ENCODE peak calls at places on chromosomes 11 and 22, in four cellular contexts. F is transverse colon, I is coronary artery, D is uterus. K is an unnamed sample.

GRCh38 chr22:40541300-40541699 is 95.2 kb downstream of the MRTFA start:
- DNase-seq in F (no peak), D (no peak), I (no peak), K (no peak)

GRCh38 chr11:12091957-12092558 is 18.3 kb upstream of the MICAL2 start:
- DNase-seq in I (no peak), D (no peak), F (peak), K (no peak)

GRCh38 chr22:31075961-31076360 is 5.2 kb upstream of the SMTN start:
- DNase-seq in F (peak), I (peak), D (peak), K (no peak)

GRCh38 chr11:33197915-33198727 is 36.8 kb upstream of the CSTF3 start:
- DNase-seq in I (no peak), F (no peak), D (no peak), K (no peak)

GRCh38 chr22:26264162-26264561 is 94.9 kb downstream of the SEZ6L start:
- DNase-seq in I (no peak), D (no peak), F (no peak), K (no peak)

GRCh38 chr22:17267661-17268330 is 48.6 kb upstream of the ADA2 start:
- DNase-seq in I (no peak), D (no peak), F (no peak), K (no peak)

GRCh38 chr22:36797988-36798670 is 18.7 kb downstream of the PVALB start:
- DNase-seq in I (no peak), F (no peak), D (no peak), K (no peak)

GRCh38 chr22:25153961-25154685 is 45.5 kb upstream of the CRYBB3 start:
- DNase-seq in D (peak), F (peak), I (no peak), K (no peak)

GRCh38 chr11:94767701-94768601 is at the start of gene AMOTL1:
- DNase-seq in D (peak), I (peak), F (peak), K (peak)

GRCh38 chr22:42060489-42060888 is 10.1 kb downstream of the NAGA start:
- DNase-seq in D (no peak), F (no peak), I (no peak), K (no peak)

GRCh38 chr11:68146010-68146540 is 24.9 kb upstream of the CHKA start:
- DNase-seq in I (no peak), F (peak), D (peak), K (no peak)

GRCh38 chr11:96424693-96425092 is 34.9 kb downstream of the JRKL start:
- DNase-seq in F (no peak), D (no peak), I (no peak), K (no peak)

GRCh38 chr22:44091751-44092150 is 67.6 kb downstream of the PARVB start:
- DNase-seq in D (no peak), I (no peak), F (no peak), K (no peak)

GRCh38 chr22:49853981-49854791 is 542 bp downstream of the ZBED4 start:
- DNase-seq in I (no peak), D (no peak), F (peak), K (no peak)

GRCh38 chr11:117430293-117430955 is 102.8 kb downstream of the CEP164 start:
- DNase-seq in F (no peak), I (no peak), D (no peak), K (no peak)

GRCh38 chr11:64339754-64340408 is at the start of gene CCDC88B:
- DNase-seq in D (no peak), F (peak), I (peak), K (no peak)

GRCh38 chr11:93504110-93505095 is 38.8 kb downstream of the SMCO4 start:
- DNase-seq in D (no peak), I (no peak), F (no peak), K (no peak)

GRCh38 chr11:464316-464715 is 14.2 kb downstream of the PTDSS2 start:
- DNase-seq in I (no peak), F (no peak), D (no peak), K (no peak)

GRCh38 chr22:37462983-37463382 is 23.2 kb downstream of the MFNG start:
- DNase-seq in F (no peak), I (no peak), D (no peak), K (no peak)

GRCh38 chr11:765802-766091 is 11.5 kb downstream of the GATD1 start:
- DNase-seq in I (no peak), D (no peak), F (no peak), K (no peak)

GRCh38 chr22:43412808-43413785 is 1.3 kb downstream of the MPPED1 start:
- DNase-seq in D (no peak), I (no peak), F (no peak), K (no peak)

GRCh38 chr11:10456519-10456918 is 1.5 kb downstream of the AMPD3 start:
- DNase-seq in D (no peak), F (no peak), I (no peak), K (no peak)

GRCh38 chr22:34702279-34702678 is 363.7 kb upstream of the ISX start:
- DNase-seq in I (no peak), F (peak), D (no peak), K (no peak)

GRCh38 chr11:17605736-17606135 is 58.7 kb downstream of the OTOG start:
- DNase-seq in I (no peak), F (no peak), D (no peak), K (no peak)

GRCh38 chr11:64372802-64373597 is 14.0 kb downstream of the RPS6KA4 start:
- DNase-seq in F (no peak), I (no peak), D (no peak), K (no peak)

GRCh38 chr11:118216621-118217526 is 7.9 kb downstream of the JAML start:
- DNase-seq in F (no peak), D (no peak), I (no peak), K (no peak)

GRCh38 chr11:29490951-29491350 is 525.9 kb downstream of the KCNA4 start:
- DNase-seq in D (no peak), F (no peak), I (no peak), K (no peak)

GRCh38 chr11:9170450-9170849 is 79.1 kb upstream of the SCUBE2 start:
- DNase-seq in D (no peak), I (no peak), F (no peak), K (peak)

GRCh38 chr11:84594602-84595001 is 1032.5 kb downstream of the DLG2 start:
- DNase-seq in D (no peak), F (no peak), I (no peak), K (no peak)

GRCh38 chr11:41246399-41246745 is 213.1 kb downstream of the LRRC4C start:
- DNase-seq in D (no peak), F (no peak), I (no peak), K (no peak)

GRCh38 chr11:63553759-63554158 is 9.4 kb downstream of the PLAAT2 start:
- DNase-seq in F (no peak), I (peak), D (no peak), K (no peak)

GRCh38 chr11:106585061-106585460 is 433.2 kb downstream of the GUCY1A2 start:
- DNase-seq in F (no peak), D (no peak), I (no peak), K (no peak)

GRCh38 chr11:116353517-116353916 is 419.3 kb downstream of the BUD13 start:
- DNase-seq in D (no peak), I (no peak), F (no peak), K (no peak)

GRCh38 chr22:46662226-46662625 is 42.0 kb downstream of the GRAMD4 start:
- DNase-seq in D (no peak), F (no peak), I (no peak), K (no peak)

GRCh38 chr22:46659059-46659790 is 39.0 kb downstream of the GRAMD4 start:
- DNase-seq in F (no peak), D (no peak), I (no peak), K (no peak)

GRCh38 chr22:46659791-46660186 is 39.6 kb downstream of the GRAMD4 start:
- DNase-seq in I (no peak), F (no peak), D (no peak), K (no peak)

GRCh38 chr22:46661221-46661851 is 41.1 kb downstream of the GRAMD4 start:
- DNase-seq in F (no peak), I (no peak), D (no peak), K (no peak)

DNA sequence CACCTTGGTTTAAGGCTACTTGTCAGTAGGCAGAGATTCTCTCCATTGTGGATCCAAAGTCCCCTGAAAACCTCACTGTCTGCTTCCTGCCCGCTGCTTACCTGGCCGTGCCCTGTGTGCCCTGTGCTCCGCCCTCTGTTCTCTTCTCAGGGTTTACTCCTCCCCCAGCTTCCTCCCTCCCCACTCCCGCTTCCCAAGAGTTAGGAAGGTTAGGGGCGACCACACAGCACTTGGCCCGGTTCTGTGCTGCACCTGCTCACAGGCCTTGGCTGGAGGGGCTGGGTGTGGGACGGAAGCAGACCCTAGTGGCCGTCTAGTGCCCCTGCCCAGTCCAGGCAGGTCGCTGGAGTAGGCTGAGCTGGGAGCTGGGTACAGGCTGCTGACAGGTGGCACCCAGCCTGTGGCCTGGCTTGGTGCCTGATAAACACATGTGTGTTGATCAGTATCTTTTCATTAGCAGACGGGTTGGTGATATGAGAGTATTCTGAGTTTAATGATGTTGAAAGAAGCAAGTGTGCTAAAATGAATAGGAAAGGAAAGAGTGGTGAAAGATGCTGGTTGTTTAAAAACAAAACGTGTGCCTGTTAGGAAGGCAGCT is 40.5 kb downstream of the GRAMD4 start:
- DNase-seq in D (no peak), I (no peak), F (peak), K (no peak)
- H3K4me3 ChIP-seq in D (no peak), I (no peak), F (no peak), K (no peak)

DNA sequence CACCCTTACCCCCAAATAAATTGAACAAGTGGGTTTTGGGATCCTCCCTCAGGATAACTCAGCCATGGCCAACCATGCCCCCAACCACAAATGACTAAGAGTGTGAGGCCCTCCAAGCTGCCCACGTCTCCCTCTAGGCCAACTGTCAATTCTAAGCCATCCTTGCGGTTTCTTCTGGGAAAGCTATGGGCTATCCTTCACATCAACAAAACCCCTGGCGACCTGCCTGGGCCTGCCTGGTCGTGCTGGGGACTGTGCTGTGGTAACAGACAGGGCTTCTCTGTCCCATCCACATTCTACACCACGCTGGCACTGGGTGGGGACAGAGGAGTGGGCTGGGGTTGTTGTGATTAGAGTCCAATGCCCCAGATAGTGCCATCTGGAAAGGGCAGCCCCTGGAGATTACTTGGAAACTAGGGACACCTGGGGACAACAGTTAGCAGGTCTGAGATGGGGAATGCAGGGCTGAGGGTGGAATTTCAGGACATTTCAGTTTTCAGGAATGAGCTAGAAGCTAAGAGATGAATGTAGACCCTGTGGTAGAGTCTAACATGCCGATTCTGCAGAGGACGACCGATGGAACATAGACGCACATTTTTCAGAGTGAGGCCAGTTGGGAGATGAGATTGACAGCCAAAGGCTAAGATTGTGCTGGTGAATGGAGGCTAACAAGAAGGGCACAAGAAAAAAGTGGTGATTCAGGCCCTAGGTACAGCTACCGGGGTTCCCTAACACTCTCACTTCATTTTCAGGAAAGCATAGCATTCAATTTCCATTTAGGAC is 131.9 kb downstream of the RASSF10 start:
- DNase-seq in F (peak), I (no peak), D (no peak), K (no peak)
- H3K4me3 ChIP-seq in F (no peak), I (no peak), D (no peak), K (no peak)

DNA sequence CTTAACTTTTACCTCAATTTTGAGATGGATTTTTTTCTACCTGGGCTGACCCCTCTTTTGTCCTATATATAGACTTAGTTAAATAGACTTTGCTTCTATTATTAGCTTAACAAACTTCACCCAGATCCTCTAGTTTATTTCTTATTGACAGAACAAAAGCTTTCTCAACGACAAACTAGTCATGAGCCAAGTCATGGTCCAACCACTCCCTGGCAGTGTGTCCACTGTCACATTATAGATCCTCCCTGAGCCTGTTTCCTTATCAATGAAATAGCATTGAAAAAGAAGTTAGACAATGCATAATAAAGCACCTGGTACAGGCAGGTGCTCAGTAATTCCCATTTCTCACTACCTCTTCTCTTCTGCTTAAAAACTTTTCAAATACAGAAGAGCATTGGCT is 155.1 kb downstream of the SPON1 start:
- DNase-seq in F (no peak), I (no peak), D (no peak), K (no peak)
- H3K4me3 ChIP-seq in F (no peak), I (no peak), D (no peak), K (no peak)

DNA sequence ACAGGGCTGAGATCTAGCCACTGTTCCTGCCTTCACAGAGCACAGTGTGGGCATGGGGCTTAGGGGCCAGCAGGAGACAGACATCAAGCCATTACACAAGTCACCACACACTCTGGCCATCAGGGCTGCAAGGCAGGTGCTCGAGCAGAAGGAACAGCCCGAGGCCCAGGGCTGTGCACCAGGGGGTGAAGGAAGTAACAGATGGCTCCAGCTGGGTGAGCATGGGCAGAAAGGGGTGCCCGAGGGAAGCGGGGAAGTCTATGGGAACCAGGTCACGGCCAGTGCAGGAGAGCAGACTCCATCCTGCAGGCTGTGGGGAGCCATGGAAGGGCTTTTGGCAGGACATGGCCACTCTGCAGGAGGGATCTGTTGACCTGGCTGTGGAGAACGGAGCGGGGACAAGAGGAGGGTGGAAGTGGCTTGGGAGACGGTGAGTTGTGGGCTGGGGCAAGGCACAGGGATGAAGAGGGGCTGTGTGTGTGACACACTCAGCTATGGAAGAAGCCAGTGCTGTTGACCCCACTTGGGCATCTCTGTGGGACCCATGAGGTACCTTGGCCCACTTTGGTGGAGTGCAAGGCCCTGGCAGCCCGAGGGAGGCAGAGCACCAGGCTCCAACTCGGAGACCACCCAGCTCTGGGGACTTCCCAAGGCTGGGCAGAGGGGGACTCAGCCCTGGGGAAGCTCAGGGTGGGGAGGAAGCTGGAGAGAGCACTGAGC is 3.6 kb downstream of the C11orf68 start:
- DNase-seq in F (no peak), I (no peak), D (no peak), K (no peak)
- H3K4me3 ChIP-seq in F (no peak), I (peak), D (no peak), K (no peak)

GRCh38 chr11:123558536-123559315 is 95.7 kb downstream of the SCN3B start:
- DNase-seq in D (no peak), I (no peak), F (no peak), K (no peak)

GRCh38 chr11:123561046-123561781 is 93.2 kb downstream of the SCN3B start:
- DNase-seq in F (no peak), D (peak), I (no peak), K (no peak)

GRCh38 chr11:123562166-123562565 is 92.3 kb downstream of the SCN3B start:
- DNase-seq in D (no peak), I (no peak), F (no peak), K (no peak)

GRCh38 chr11:123559418-123559817 is 95.0 kb downstream of the SCN3B start:
- DNase-seq in D (no peak), F (no peak), I (no peak), K (no peak)

DNA sequence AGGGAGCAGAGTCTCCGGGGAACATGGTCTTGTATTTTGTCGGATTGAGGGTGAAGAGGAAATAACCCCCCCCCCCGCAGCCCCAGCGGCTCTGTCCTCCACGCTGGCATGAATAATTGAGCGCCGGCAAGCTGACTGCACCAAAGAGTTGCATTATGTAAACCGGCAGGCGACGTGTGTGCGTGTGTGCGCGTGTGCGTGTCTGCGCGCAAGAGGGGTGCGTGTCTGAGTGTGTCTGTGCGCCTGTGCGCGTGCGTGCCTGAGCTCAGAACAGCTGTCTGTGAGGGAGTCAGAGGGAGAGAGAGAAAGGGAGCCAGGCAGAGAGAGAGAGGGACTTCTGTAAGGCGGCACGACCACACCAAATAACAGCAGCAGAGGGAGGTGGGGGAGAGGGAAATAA is 94.4 kb downstream of the SCN3B start:
- DNase-seq in D (peak), F (no peak), I (no peak), K (peak)
- H3K4me3 ChIP-seq in D (peak), F (no peak), I (peak), K (peak)

GRCh38 chr11:15507592-15507991 is 392.9 kb downstream of the INSC start:
- DNase-seq in I (no peak), D (no peak), F (peak), K (no peak)
- H3K4me3 ChIP-seq in I (peak), D (no peak), F (no peak), K (no peak)

GRCh38 chr11:59611570-59612565 is 3.7 kb downstream of the OSBP start:
- DNase-seq in F (peak), D (no peak), I (no peak), K (no peak)
- H3K4me3 ChIP-seq in F (no peak), D (no peak), I (peak), K (no peak)

K was measured in skeletal muscle cell.